ENCODE peak calls at places on chromosomes 12 and 14, in four cellular contexts. K, G, Q and X are unnamed samples.

GRCh38 chr12:45707241-45707857 is 22.2 kb upstream of the ARID2 start:
- DNase-seq in G (no peak), K (no peak), Q (no peak), X (no peak)

GRCh38 chr14:61562321-61563161 is 132.8 kb upstream of the HIF1A start:
- DNase-seq in G (peak; percentile 64), K (peak; percentile 73), Q (no peak), X (no peak)

GRCh38 chr14:70672328-70672675 is 30.6 kb downstream of the TTC9 start:
- DNase-seq in Q (no peak), G (no peak), K (no peak), X (no peak)

GRCh38 chr14:102568115-102568614 is 24.3 kb upstream of the RCOR1 start:
- DNase-seq in K (peak; percentile 68), Q (no peak), G (peak; percentile 78), X (no peak)

GRCh38 chr12:94178886-94179285 is 30.5 kb downstream of the PLXNC1 start:
- DNase-seq in G (no peak), K (no peak), Q (no peak), X (no peak)

GRCh38 chr14:41606249-41607118 is at the start of gene LRFN5:
- DNase-seq in K (peak; percentile 34), Q (no peak), G (no peak), X (peak; percentile 65)

GRCh38 chr12:52916225-52916624 is 11.3 kb upstream of the KRT8 start:
- DNase-seq in K (peak; percentile 41), Q (no peak), G (no peak), X (no peak)

GRCh38 chr14:68952544-68953535 is 26.3 kb downstream of the ACTN1 start:
- DNase-seq in K (no peak), Q (no peak), G (peak; percentile 75), X (peak; percentile 87)

GRCh38 chr14:25041484-25041883 is 8.5 kb downstream of the STXBP6 start:
- DNase-seq in K (no peak), Q (no peak), G (no peak), X (no peak)

GRCh38 chr12:6215932-6216494 is 15.8 kb downstream of the CD9 start:
- DNase-seq in K (peak; percentile 81), Q (peak; percentile 49), G (no peak), X (peak; percentile 83)

DNA sequence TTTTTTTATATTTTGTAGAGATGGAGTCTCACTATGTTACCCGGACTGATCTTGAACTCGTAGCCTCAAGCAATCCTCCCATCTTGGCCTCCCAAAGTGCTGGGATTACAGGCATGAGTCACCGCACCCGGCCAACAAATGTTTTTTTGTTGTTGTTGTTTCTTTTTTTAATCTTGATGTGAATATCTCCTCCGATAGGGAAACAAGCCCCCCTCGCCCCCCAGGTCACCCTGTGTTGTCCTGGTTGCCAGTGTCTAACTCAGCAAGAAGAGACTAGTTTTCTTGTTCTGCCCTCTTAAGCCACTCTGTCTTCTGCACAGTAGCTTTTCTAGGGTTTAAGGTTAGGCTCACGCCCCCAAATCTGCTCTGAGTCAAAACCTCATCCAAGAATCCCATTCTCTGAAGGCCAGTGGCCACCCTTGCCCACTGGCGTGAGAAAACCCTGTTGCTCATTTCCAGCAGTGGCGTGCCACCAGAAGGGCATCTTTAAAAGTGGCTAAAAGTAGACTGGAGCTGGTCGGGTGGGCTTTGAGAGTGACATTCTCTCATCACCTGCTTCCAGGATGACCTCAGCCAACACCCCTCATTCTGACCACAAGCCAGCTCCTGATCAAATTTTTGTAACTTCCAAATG is 42.7 kb downstream of the C14orf132 start:
- DNase-seq in G (no peak), K (no peak), Q (no peak), X (no peak)
- TF ChIP-seq CTCF in G (no peak), K (no peak), Q (no peak), X (no peak)

GRCh38 chr14:81009339-81009738 is 53.9 kb downstream of the TSHR start:
- DNase-seq in K (no peak), Q (no peak), G (no peak), X (no peak)

GRCh38 chr14:81001447-81001846 is 46.0 kb downstream of the TSHR start:
- DNase-seq in G (no peak), K (no peak), Q (no peak), X (no peak)

GRCh38 chr14:81005540-81006228 is 50.3 kb downstream of the TSHR start:
- DNase-seq in Q (no peak), G (no peak), K (no peak), X (peak; percentile 34)

GRCh38 chr14:81004575-81004974 is 49.2 kb downstream of the TSHR start:
- DNase-seq in K (no peak), Q (no peak), G (no peak), X (no peak)
- TF ChIP-seq CTCF in K (no peak), Q (no peak), G (no peak), X (no peak)

DNA sequence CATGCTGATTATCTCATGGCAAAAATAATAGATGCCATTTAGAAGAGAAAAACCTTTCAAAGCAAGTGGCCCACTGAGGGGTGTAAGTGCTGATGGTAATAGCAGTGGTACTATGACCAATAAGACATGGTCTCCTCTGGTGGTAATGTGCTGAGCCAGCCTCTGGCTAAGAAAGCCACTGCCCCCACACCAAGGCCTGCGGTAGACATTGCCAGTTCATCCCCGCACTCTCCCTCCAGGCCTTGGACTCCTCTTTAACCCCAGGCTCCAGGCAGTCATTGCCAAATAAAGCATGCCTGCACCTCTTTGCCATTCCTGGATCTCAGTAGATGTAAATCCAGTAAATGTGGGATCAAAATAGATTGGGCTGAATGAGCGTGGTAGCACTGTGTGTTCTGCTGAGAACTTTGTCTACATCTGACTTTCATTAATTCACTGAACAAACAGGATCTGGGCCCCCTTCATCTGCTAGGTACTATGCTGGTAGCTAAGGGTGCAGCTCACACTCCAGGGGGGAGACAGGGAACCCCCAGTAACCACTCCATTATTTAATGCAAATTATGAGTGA is 89.4 kb downstream of the BCL11B start:
- DNase-seq in K (no peak), Q (no peak), G (peak; percentile 69), X (no peak)
- TF ChIP-seq CTCF in K (no peak), Q (no peak), G (no peak), X (no peak)

GRCh38 chr14:80572666-80573065 is 361.4 kb upstream of the DIO2 start:
- DNase-seq in K (no peak), Q (no peak), G (no peak), X (no peak)
- TF ChIP-seq CTCF in K (no peak), Q (no peak), G (no peak), X (no peak)

DNA sequence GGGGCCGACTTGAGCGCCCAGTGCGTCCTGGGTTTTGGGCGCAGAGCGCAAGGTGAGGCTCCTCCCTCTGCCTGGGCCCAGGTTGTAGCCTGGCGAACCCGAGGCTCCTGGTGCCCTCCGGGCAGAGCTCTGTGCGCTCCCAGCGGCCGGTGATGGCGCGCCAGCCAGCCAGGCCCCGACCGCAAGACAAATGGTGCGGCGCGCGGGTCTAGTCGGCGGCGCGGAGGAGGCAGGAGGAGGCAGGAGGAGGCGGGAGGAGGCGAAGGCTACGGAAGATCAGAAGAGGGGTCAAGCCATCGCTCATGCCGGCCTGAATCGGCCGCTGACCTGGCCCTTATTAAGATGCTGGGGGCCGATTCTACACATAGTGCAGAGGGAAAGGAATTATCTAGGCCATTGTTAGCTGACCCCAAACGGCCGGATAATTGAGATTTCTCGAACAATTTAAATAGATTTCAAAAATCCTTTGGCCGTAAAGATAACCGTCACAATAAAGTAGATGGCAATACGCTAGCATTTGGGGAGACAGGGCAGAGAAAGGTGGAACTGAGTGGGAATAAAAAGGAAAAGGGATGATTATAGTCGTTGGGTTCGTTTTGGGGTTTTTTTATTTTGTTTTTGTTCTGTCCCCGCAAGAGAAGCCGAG is 2.8 kb downstream of the TBX5 start:
- DNase-seq in G (no peak), K (no peak), Q (no peak), X (peak; percentile 84)
- TF ChIP-seq CTCF in G (no peak), K (no peak), Q (no peak), X (peak; percentile 32)

GRCh38 chr14:93691042-93691780 is 97.1 kb downstream of the PRIMA1 start:
- DNase-seq in K (no peak), G (no peak), Q (no peak), X (no peak)
- TF ChIP-seq CTCF in K (no peak), G (no peak), Q (no peak), X (no peak)

GRCh38 chr12:81327458-81327857 is 249.6 kb downstream of the ACSS3 start:
- DNase-seq in K (no peak), G (no peak), Q (no peak), X (no peak)

GRCh38 chr12:81332054-81332453 is 254.2 kb downstream of the ACSS3 start:
- DNase-seq in K (no peak), G (no peak), Q (no peak), X (no peak)

GRCh38 chr12:81330480-81330879 is 252.6 kb downstream of the ACSS3 start:
- DNase-seq in Q (no peak), K (no peak), G (no peak), X (no peak)

GRCh38 chr12:81333812-81334211 is 255.9 kb downstream of the ACSS3 start:
- DNase-seq in G (no peak), K (no peak), Q (no peak), X (no peak)

DNA sequence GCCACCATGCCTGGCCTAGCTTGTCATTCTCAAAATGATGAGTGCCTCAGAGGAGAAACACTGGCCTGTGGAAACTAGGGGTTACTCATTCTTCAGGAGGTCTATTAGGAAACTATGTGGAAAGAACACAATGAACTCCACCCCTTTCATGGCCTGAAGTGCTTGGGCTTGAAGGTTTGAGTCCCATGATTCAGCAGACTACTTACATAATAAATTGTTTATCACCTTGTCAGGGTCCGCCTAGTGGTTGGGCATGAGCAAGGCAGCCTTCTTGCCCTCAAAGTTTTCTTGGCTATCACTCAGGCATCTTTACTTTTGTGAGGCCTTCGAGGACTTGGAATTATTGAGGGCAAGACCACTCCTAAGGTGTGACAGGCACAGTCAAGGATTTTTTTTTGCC is 251.2 kb downstream of the ACSS3 start:
- DNase-seq in G (peak; percentile 9), K (no peak), Q (no peak), X (no peak)
- TF ChIP-seq CTCF in G (no peak), K (no peak), Q (no peak), X (peak; percentile 17)

GRCh38 chr12:43599708-43600107 is 47.7 kb upstream of the ADAMTS20 start:
- DNase-seq in G (no peak), Q (no peak), K (no peak), X (no peak)
- TF ChIP-seq CTCF in G (no peak), Q (no peak), K (no peak), X (no peak)

GRCh38 chr14:21268612-21269251 is 510 bp downstream of the HNRNPC start:
- DNase-seq in G (peak; percentile 60), Q (peak; percentile 56), K (peak; percentile 53), X (peak; percentile 78)
- TF ChIP-seq CTCF in G (no peak), Q (no peak), K (no peak), X (no peak)

GRCh38 chr12:83826112-83826511 is 1086.5 kb downstream of the SLC6A15 start:
- DNase-seq in G (peak; percentile 49), Q (no peak), K (peak; percentile 69), X (peak; percentile 55)
- TF ChIP-seq CTCF in G (peak; percentile 47), Q (no peak), K (peak; percentile 62), X (peak; percentile 87)